ENCODE peak calls at places on chromosomes 11 and 22, in five cellular contexts. Y is CD4-positive, alpha-beta memory T cell; H is endodermal cell; I is WERI-Rb-1; V is OCI-LY7. T is an unnamed sample.

GRCh38 chr22:38029901-38030300 is 27.3 kb upstream of the PICK1 start:
- DNase-seq in V (no peak), Y (no peak), I (no peak), H (peak; percentile 26), T (no peak)

GRCh38 chr11:131063638-131064037 is 147.4 kb upstream of the SNX19 start:
- DNase-seq in Y (no peak), I (no peak), V (no peak), H (no peak), T (no peak)

GRCh38 chr11:94153320-94153719 is 24.7 kb downstream of the PANX1 start:
- DNase-seq in V (no peak), Y (no peak), H (no peak), I (no peak), T (no peak)

GRCh38 chr11:60871378-60872061 is 4.2 kb downstream of the ZP1 start:
- DNase-seq in V (no peak), Y (no peak), H (peak; percentile 61), I (peak; percentile 2), T (no peak)

GRCh38 chr11:75706260-75706729 is 11.3 kb upstream of the MOGAT2 start:
- DNase-seq in V (peak; percentile 65), H (peak; percentile 90), Y (peak; percentile 57), I (peak; percentile 82), T (peak; percentile 51)

GRCh38 chr22:17357688-17358087 is 11.6 kb upstream of the CECR2 start:
- DNase-seq in Y (no peak), V (no peak), I (no peak), H (no peak), T (no peak)

GRCh38 chr22:25880524-25880923 is 138.5 kb downstream of the MYO18B start:
- DNase-seq in H (no peak), V (peak; percentile 11), Y (no peak), I (peak; percentile 26), T (no peak)

GRCh38 chr11:17076517-17077239 is 789 bp downstream of the RPS13 start:
- DNase-seq in I (no peak), H (no peak), Y (peak; percentile 10), V (peak; percentile 15), T (no peak)

GRCh38 chr11:40689823-40690222 is 769.6 kb downstream of the LRRC4C start:
- DNase-seq in H (no peak), I (no peak), Y (no peak), V (no peak), T (no peak)

GRCh38 chr22:26038365-26038764 is 130.9 kb upstream of the SEZ6L start:
- DNase-seq in I (no peak), H (no peak), Y (no peak), V (no peak), T (no peak)

GRCh38 chr11:75273989-75274391 is 33.4 kb downstream of the TPBGL start:
- DNase-seq in V (no peak), H (no peak), Y (no peak), I (no peak), T (peak; percentile 5)

GRCh38 chr11:14414470-14415461 is 55.8 kb upstream of the RRAS2 start:
- DNase-seq in I (no peak), H (peak; percentile 51), Y (peak; percentile 65), V (no peak), T (peak; percentile 44)

GRCh38 chr22:41621099-41621910 is at the start of gene XRCC6:
- DNase-seq in H (peak; percentile 100), V (peak; percentile 100), Y (peak; percentile 99), I (peak; percentile 100), T (peak; percentile 98)

GRCh38 chr11:33257897-33258630 is 883 bp downstream of the HIPK3 start:
- DNase-seq in I (peak; percentile 75), V (peak; percentile 84), H (peak; percentile 89), Y (peak; percentile 80), T (peak; percentile 52)

GRCh38 chr11:108734956-108735559 is 70.2 kb downstream of the DDX10 start:
- DNase-seq in Y (peak; percentile 5), V (peak; percentile 53), H (no peak), I (no peak), T (no peak)

GRCh38 chr11:130070829-130071205 is 1.1 kb downstream of the APLP2 start:
- DNase-seq in I (peak; percentile 17), H (peak; percentile 76), Y (no peak), V (peak; percentile 48), T (peak; percentile 6)

GRCh38 chr11:12765428-12765827 is 91.2 kb downstream of the TEAD1 start:
- DNase-seq in H (no peak), I (peak; percentile 31), Y (no peak), V (peak; percentile 11), T (no peak)

GRCh38 chr11:92123540-92123939 is 101.1 kb upstream of the FAT3 start:
- DNase-seq in I (no peak), V (no peak), Y (no peak), H (no peak), T (no peak)

GRCh38 chr11:82680252-82680651 is 53.4 kb downstream of the FAM181B start:
- DNase-seq in V (no peak), I (peak; percentile 57), H (no peak), Y (no peak), T (no peak)

GRCh38 chr11:14015711-14016110 is 53.2 kb downstream of the SPON1 start:
- DNase-seq in I (peak; percentile 31), V (no peak), Y (no peak), H (peak; percentile 79), T (no peak)

GRCh38 chr11:119886667-119887230 is 157.7 kb upstream of the NECTIN1 start:
- DNase-seq in Y (no peak), V (no peak), H (no peak), I (no peak), T (no peak)

GRCh38 chr22:21020802-21021429 is 6.0 kb downstream of the P2RX6 start:
- DNase-seq in I (peak; percentile 58), H (peak; percentile 82), V (peak; percentile 56), Y (no peak), T (no peak)

GRCh38 chr22:50581950-50582561 is 593 bp downstream of the CHKB start:
- DNase-seq in V (peak; percentile 55), H (no peak), I (no peak), Y (no peak), T (no peak)

GRCh38 chr22:47215851-47216250 is 453.4 kb downstream of the TBC1D22A start:
- DNase-seq in V (no peak), Y (no peak), H (no peak), I (no peak), T (no peak)
- H3K9me3 ChIP-seq in V (no peaks in the 10 kb centered on the region), Y (no peaks in the 10 kb centered on the region), H (peaks cover 35% of the 10 kb centered on the region), I (no peaks in the 10 kb centered on the region), T (no peaks in the 10 kb centered on the region)

GRCh38 chr11:2652857-2653643 is 46.7 kb downstream of the KCNQ1OT1 start:
- DNase-seq in I (no peak), Y (no peak), V (no peak), H (no peak), T (no peak)
- H3K9me3 ChIP-seq in I (peaks cover 19% of the 10 kb centered on the region), Y (no peaks in the 10 kb centered on the region), V (peaks cover 23% of the 10 kb centered on the region), H (peaks cover 83% of the 10 kb centered on the region), T (peaks cover 3% of the 10 kb centered on the region)

GRCh38 chr11:96869207-96869606 is 479.4 kb downstream of the JRKL start:
- DNase-seq in I (no peak), V (no peak), H (no peak), Y (no peak), T (no peak)
- H3K9me3 ChIP-seq in I (no peaks in the 10 kb centered on the region), V (no peaks in the 10 kb centered on the region), H (no peaks in the 10 kb centered on the region), Y (no peaks in the 10 kb centered on the region), T (peaks cover 3% of the 10 kb centered on the region)

DNA sequence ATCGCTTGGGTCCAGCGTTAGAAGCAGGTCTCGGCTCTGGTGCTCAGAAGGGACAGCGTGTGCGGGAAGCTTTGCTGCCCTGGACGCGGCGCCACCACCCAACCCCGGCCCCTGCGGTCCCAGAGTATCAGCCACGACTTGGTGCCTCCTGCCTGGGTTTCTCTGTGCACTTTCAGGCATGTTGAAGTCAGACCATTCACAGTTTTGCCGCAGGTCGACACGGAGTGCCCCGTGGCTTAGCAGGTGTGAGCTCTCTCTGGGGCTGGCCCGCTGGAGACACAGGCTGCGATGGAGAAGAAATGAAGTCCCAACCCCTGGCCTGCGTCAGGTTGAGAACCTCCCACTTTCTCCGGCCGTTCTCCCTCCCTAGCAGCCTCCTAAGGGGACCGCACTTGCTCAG is 494.5 kb downstream of the BRD1 start:
- DNase-seq in V (no peak), I (peak; percentile 30), Y (no peak), H (no peak), T (no peak)
- H3K9me3 ChIP-seq in V (no peaks in the 10 kb centered on the region), I (no peaks in the 10 kb centered on the region), Y (no peaks in the 10 kb centered on the region), H (no peaks in the 10 kb centered on the region), T (no peaks in the 10 kb centered on the region)

T was measured in T-helper 17 cell.